ENCODE peak calls at places on chromosomes 13 and 19, in eight cellular contexts. One of them, this sample, is unnamed.
A peak's percentile ranks its signal among the peaks of the same experiment; 100 is the strongest.

GRCh38 chr13:75364131-75364713 is 117.7 kb downstream of the TBC1D4 start:
- DNase-seq in cardiac fibroblast: no peak
- DNase-seq in adrenal gland: no peak
- DNase-seq in tibial artery: no peak
- DNase-seq in endothelial cell of umbilical vein: peak; percentile 42
- DNase-seq in astrocyte of the spinal cord: no peak
- DNase-seq in mammary epithelial cell: peak; percentile 85
- DNase-seq in uterus: no peak
- DNase-seq in this sample: no peak

GRCh38 chr19:16496613-16496983 is 404 bp downstream of the C19orf44 start:
- DNase-seq in cardiac fibroblast: peak; percentile 55
- DNase-seq in adrenal gland: peak; percentile 56
- DNase-seq in tibial artery: peak; percentile 75
- DNase-seq in endothelial cell of umbilical vein: no peak
- DNase-seq in astrocyte of the spinal cord: peak; percentile 48
- DNase-seq in mammary epithelial cell: peak; percentile 50
- DNase-seq in uterus: peak; percentile 59
- DNase-seq in this sample: no peak

GRCh38 chr13:27211771-27212364 is 39.5 kb upstream of the RPL21 start:
- DNase-seq in cardiac fibroblast: peak; percentile 71
- DNase-seq in adrenal gland: peak; percentile 40
- DNase-seq in tibial artery: no peak
- DNase-seq in endothelial cell of umbilical vein: no peak
- DNase-seq in astrocyte of the spinal cord: peak; percentile 59
- DNase-seq in mammary epithelial cell: peak; percentile 58
- DNase-seq in uterus: no peak
- DNase-seq in this sample: no peak

GRCh38 chr13:95698047-95698749 is 21.3 kb downstream of the DNAJC3 start:
- DNase-seq in cardiac fibroblast: peak; percentile 25
- DNase-seq in adrenal gland: no peak
- DNase-seq in tibial artery: no peak
- DNase-seq in endothelial cell of umbilical vein: no peak
- DNase-seq in astrocyte of the spinal cord: no peak
- DNase-seq in mammary epithelial cell: peak; percentile 40
- DNase-seq in uterus: no peak
- DNase-seq in this sample: no peak

GRCh38 chr13:49097374-49097773 is 121.7 kb downstream of the FNDC3A start:
- DNase-seq in cardiac fibroblast: peak; percentile 93
- DNase-seq in adrenal gland: no peak
- DNase-seq in tibial artery: no peak
- DNase-seq in endothelial cell of umbilical vein: peak; percentile 42
- DNase-seq in astrocyte of the spinal cord: peak; percentile 69
- DNase-seq in mammary epithelial cell: peak; percentile 95
- DNase-seq in uterus: no peak
- DNase-seq in this sample: no peak

GRCh38 chr19:53131085-53131484 is 1.6 kb downstream of the ZNF415 start:
- DNase-seq in cardiac fibroblast: no peak
- DNase-seq in adrenal gland: peak; percentile 38
- DNase-seq in tibial artery: no peak
- DNase-seq in endothelial cell of umbilical vein: no peak
- DNase-seq in astrocyte of the spinal cord: no peak
- DNase-seq in mammary epithelial cell: no peak
- DNase-seq in uterus: no peak
- DNase-seq in this sample: no peak

GRCh38 chr13:26179344-26179743 is 42.8 kb downstream of the RNF6 start:
- DNase-seq in cardiac fibroblast: no peak
- DNase-seq in adrenal gland: no peak
- DNase-seq in tibial artery: no peak
- DNase-seq in endothelial cell of umbilical vein: no peak
- DNase-seq in astrocyte of the spinal cord: no peak
- DNase-seq in mammary epithelial cell: no peak
- DNase-seq in uterus: no peak
- DNase-seq in this sample: no peak

GRCh38 chr13:113836917-113837553 is 26.8 kb downstream of the GAS6 start:
- DNase-seq in cardiac fibroblast: peak; percentile 77
- DNase-seq in adrenal gland: peak; percentile 77
- DNase-seq in tibial artery: peak; percentile 84
- DNase-seq in endothelial cell of umbilical vein: peak; percentile 78
- DNase-seq in astrocyte of the spinal cord: peak; percentile 94
- DNase-seq in mammary epithelial cell: peak; percentile 95
- DNase-seq in uterus: peak; percentile 82
- DNase-seq in this sample: no peak

GRCh38 chr13:45224181-45224580 is 23.3 kb upstream of the KCTD4 start:
- DNase-seq in cardiac fibroblast: no peak
- DNase-seq in adrenal gland: no peak
- DNase-seq in tibial artery: no peak
- DNase-seq in endothelial cell of umbilical vein: no peak
- DNase-seq in astrocyte of the spinal cord: no peak
- DNase-seq in mammary epithelial cell: peak; percentile 47
- DNase-seq in uterus: no peak
- DNase-seq in this sample: no peak

GRCh38 chr19:46746281-46746965 is at the start of gene STRN4:
- DNase-seq in cardiac fibroblast: peak; percentile 59
- DNase-seq in adrenal gland: no peak
- DNase-seq in tibial artery: no peak
- DNase-seq in endothelial cell of umbilical vein: no peak
- DNase-seq in astrocyte of the spinal cord: no peak
- DNase-seq in mammary epithelial cell: peak; percentile 29
- DNase-seq in uterus: no peak
- DNase-seq in this sample: no peak

GRCh38 chr19:23762884-23763711 is 4.4 kb upstream of the ZNF681 start:
- DNase-seq in cardiac fibroblast: peak; percentile 31
- DNase-seq in adrenal gland: peak; percentile 89
- DNase-seq in tibial artery: peak; percentile 88
- DNase-seq in endothelial cell of umbilical vein: no peak
- DNase-seq in astrocyte of the spinal cord: peak; percentile 57
- DNase-seq in mammary epithelial cell: peak; percentile 67
- DNase-seq in uterus: peak; percentile 75
- DNase-seq in this sample: peak; percentile 81

GRCh38 chr13:113082198-113083021 is 23.2 kb upstream of the F7 start:
- DNase-seq in cardiac fibroblast: no peak
- DNase-seq in adrenal gland: no peak
- DNase-seq in tibial artery: no peak
- DNase-seq in endothelial cell of umbilical vein: no peak
- DNase-seq in astrocyte of the spinal cord: no peak
- DNase-seq in mammary epithelial cell: no peak
- DNase-seq in uterus: no peak
- DNase-seq in this sample: no peak

GRCh38 chr13:22980936-22981335 is 199.8 kb upstream of the SGCG start:
- DNase-seq in cardiac fibroblast: no peak
- DNase-seq in adrenal gland: no peak
- DNase-seq in tibial artery: no peak
- DNase-seq in endothelial cell of umbilical vein: no peak
- DNase-seq in astrocyte of the spinal cord: no peak
- DNase-seq in mammary epithelial cell: no peak
- DNase-seq in uterus: no peak
- DNase-seq in this sample: no peak

GRCh38 chr13:102333320-102334181 is 68.3 kb downstream of the FGF14 start:
- DNase-seq in cardiac fibroblast: no peak
- DNase-seq in adrenal gland: no peak
- DNase-seq in tibial artery: no peak
- DNase-seq in endothelial cell of umbilical vein: no peak
- DNase-seq in astrocyte of the spinal cord: no peak
- DNase-seq in mammary epithelial cell: no peak
- DNase-seq in uterus: no peak
- DNase-seq in this sample: no peak

GRCh38 chr13:44752184-44752583 is 176.1 kb upstream of the TSC22D1 start:
- DNase-seq in cardiac fibroblast: no peak
- DNase-seq in adrenal gland: peak; percentile 53
- DNase-seq in tibial artery: no peak
- DNase-seq in endothelial cell of umbilical vein: no peak
- DNase-seq in astrocyte of the spinal cord: peak; percentile 47
- DNase-seq in mammary epithelial cell: no peak
- DNase-seq in uterus: no peak
- DNase-seq in this sample: no peak

GRCh38 chr19:58277748-58278147 is 1.0 kb upstream of the ZNF8 start:
- DNase-seq in cardiac fibroblast: no peak
- DNase-seq in adrenal gland: no peak
- DNase-seq in tibial artery: no peak
- DNase-seq in endothelial cell of umbilical vein: no peak
- DNase-seq in astrocyte of the spinal cord: no peak
- DNase-seq in mammary epithelial cell: no peak
- DNase-seq in uterus: no peak
- DNase-seq in this sample: no peak

GRCh38 chr13:37747071-37747612 is 122.4 kb downstream of the TRPC4 start:
- DNase-seq in cardiac fibroblast: peak; percentile 71
- DNase-seq in adrenal gland: no peak
- DNase-seq in tibial artery: no peak
- DNase-seq in endothelial cell of umbilical vein: peak; percentile 84
- DNase-seq in astrocyte of the spinal cord: peak; percentile 73
- DNase-seq in mammary epithelial cell: peak; percentile 62
- DNase-seq in uterus: no peak
- DNase-seq in this sample: no peak

GRCh38 chr13:99812611-99813010 is 159.0 kb downstream of the ZIC5 start:
- DNase-seq in cardiac fibroblast: no peak
- DNase-seq in adrenal gland: no peak
- DNase-seq in tibial artery: no peak
- DNase-seq in endothelial cell of umbilical vein: no peak
- DNase-seq in astrocyte of the spinal cord: peak; percentile 26
- DNase-seq in mammary epithelial cell: no peak
- DNase-seq in uterus: no peak
- DNase-seq in this sample: no peak

GRCh38 chr19:57664269-57665127 is 4.2 kb upstream of the ZSCAN4 start:
- DNase-seq in cardiac fibroblast: peak; percentile 76
- DNase-seq in adrenal gland: peak; percentile 87
- DNase-seq in tibial artery: peak; percentile 67
- DNase-seq in endothelial cell of umbilical vein: peak; percentile 46
- DNase-seq in astrocyte of the spinal cord: peak; percentile 61
- DNase-seq in mammary epithelial cell: peak; percentile 39
- DNase-seq in uterus: peak; percentile 24
- DNase-seq in this sample: peak; percentile 45

GRCh38 chr13:67736646-67737420 is 506.7 kb upstream of the PCDH9 start:
- DNase-seq in cardiac fibroblast: peak; percentile 42
- DNase-seq in adrenal gland: no peak
- DNase-seq in tibial artery: no peak
- DNase-seq in endothelial cell of umbilical vein: no peak
- DNase-seq in astrocyte of the spinal cord: peak; percentile 95
- DNase-seq in mammary epithelial cell: no peak
- DNase-seq in uterus: no peak
- DNase-seq in this sample: no peak

DNA sequence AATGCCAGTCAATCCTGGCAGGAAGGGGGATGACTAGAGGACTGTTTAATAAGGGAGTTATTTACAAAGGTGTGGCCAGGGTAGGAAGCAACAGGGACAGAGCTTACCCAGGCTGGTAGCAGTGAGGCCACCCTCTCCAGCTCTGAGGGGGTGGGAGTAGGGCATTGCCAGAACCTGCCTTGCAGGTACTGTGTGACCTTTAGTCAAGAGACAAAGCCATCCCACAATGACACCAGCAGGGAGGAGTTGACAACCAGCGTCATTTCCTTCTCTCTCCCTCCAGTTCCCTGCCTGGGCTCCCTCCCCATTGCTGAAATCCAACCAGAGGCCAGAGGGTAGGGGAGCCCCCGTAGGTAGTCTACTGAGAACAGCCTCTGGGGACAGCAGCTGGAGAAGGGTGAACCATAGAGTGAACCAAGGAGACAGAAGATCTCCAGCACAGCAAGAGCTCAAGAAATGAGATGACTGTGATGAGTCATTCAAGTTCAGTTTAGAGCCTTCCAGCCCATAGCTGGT is 33.3 kb upstream of the SPATA13 start:
- DNase-seq in cardiac fibroblast: no peak
- DNase-seq in adrenal gland: no peak
- DNase-seq in tibial artery: no peak
- DNase-seq in endothelial cell of umbilical vein: no peak
- DNase-seq in astrocyte of the spinal cord: peak; percentile 49
- DNase-seq in mammary epithelial cell: no peak
- DNase-seq in uterus: no peak
- DNase-seq in this sample: no peak
- TF ChIP-seq CTCF in cardiac fibroblast: no peak
- TF ChIP-seq CTCF in adrenal gland: no peak
- TF ChIP-seq CTCF in tibial artery: no peak
- TF ChIP-seq CTCF in endothelial cell of umbilical vein: no peak
- TF ChIP-seq CTCF in astrocyte of the spinal cord: no peak
- TF ChIP-seq CTCF in mammary epithelial cell: no peak
- TF ChIP-seq CTCF in uterus: no peak
- TF ChIP-seq CTCF in this sample: no peak

GRCh38 chr19:13017306-13018036 is 22.2 kb downstream of the NFIX start:
- DNase-seq in cardiac fibroblast: no peak
- DNase-seq in adrenal gland: no peak
- DNase-seq in tibial artery: no peak
- DNase-seq in endothelial cell of umbilical vein: no peak
- DNase-seq in astrocyte of the spinal cord: no peak
- DNase-seq in mammary epithelial cell: peak; percentile 43
- DNase-seq in uterus: no peak
- DNase-seq in this sample: no peak
- H3K4me3 ChIP-seq in cardiac fibroblast: no peak overlapping the region
- H3K4me3 ChIP-seq in adrenal gland: no peak overlapping the region
- H3K4me3 ChIP-seq in tibial artery: peak overlapping the region; percentile 36
- H3K4me3 ChIP-seq in endothelial cell of umbilical vein: no peak overlapping the region
- H3K4me3 ChIP-seq in astrocyte of the spinal cord: no peak overlapping the region
- H3K4me3 ChIP-seq in mammary epithelial cell: peak overlapping the region; percentile 54
- H3K4me3 ChIP-seq in uterus: peak overlapping the region; percentile 29
- H3K4me3 ChIP-seq in this sample: peak overlapping the region; percentile 37

DNA sequence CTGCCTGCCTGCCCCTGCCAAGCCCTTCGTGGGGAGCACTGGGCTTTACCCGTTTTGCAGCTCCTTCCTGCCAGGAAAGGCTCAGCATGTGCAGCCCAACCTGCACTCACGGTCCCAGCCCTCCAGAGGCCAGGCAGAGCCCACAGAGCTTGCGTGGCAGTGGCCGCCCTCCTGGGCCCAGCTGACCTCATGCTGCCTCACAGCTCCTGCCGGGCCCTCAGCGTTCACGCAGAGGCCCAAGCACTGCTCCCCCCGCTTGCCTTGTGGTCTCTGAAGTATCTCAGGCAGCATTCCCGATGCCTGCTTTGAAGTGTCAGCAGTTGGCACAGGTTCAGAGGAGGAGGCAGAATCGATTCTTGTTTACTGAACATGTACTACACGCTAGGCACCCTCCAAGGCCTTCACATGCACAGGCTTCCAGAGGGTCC is 32.5 kb downstream of the CAPN12 start:
- DNase-seq in cardiac fibroblast: peak; percentile 78
- DNase-seq in adrenal gland: peak; percentile 95
- DNase-seq in tibial artery: peak; percentile 93
- DNase-seq in endothelial cell of umbilical vein: no peak
- DNase-seq in astrocyte of the spinal cord: peak; percentile 98
- DNase-seq in mammary epithelial cell: peak; percentile 83
- DNase-seq in uterus: no peak
- DNase-seq in this sample: no peak
- TF ChIP-seq CTCF in cardiac fibroblast: peak; percentile 22
- TF ChIP-seq CTCF in adrenal gland: peak; percentile 26
- TF ChIP-seq CTCF in tibial artery: peak; percentile 14
- TF ChIP-seq CTCF in endothelial cell of umbilical vein: no peak
- TF ChIP-seq CTCF in astrocyte of the spinal cord: peak; percentile 25
- TF ChIP-seq CTCF in mammary epithelial cell: peak; percentile 9
- TF ChIP-seq CTCF in uterus: no peak
- TF ChIP-seq CTCF in this sample: no peak

DNA sequence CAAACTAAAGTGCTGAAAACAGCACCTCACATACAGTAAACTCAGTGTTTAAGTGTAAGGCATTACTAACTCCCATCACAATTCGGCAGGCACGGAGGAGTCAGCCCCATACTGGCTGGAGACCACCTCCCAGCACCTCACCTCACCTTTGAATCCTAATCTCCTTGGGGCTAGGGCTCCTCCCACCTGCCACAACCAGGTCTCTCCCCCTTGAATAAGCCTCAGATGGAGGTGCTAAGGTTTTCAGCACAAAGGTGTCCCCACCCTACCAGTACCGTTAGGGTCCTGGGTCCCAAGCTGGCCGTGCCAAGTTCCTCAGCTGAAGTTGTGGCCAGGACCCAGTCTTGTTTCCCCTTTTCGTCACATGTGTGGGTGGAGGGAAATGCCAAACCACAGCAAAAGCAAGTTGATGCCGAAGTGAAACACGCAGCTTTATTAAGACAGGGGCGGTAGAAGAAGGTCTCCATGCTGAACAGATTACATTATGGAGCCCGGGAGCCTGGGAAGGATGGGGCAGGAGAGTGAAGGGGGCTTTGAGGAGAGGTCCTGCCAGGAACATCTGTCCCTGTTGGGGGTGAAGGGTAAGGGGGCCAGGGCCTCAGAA is at the start of gene IGFLR1:
- DNase-seq in cardiac fibroblast: no peak
- DNase-seq in adrenal gland: no peak
- DNase-seq in tibial artery: no peak
- DNase-seq in endothelial cell of umbilical vein: no peak
- DNase-seq in astrocyte of the spinal cord: no peak
- DNase-seq in mammary epithelial cell: no peak
- DNase-seq in uterus: no peak
- DNase-seq in this sample: no peak
- H3K4me3 ChIP-seq in cardiac fibroblast: no peak within 1 kb of the TSS
- H3K4me3 ChIP-seq in adrenal gland: no peak within 1 kb of the TSS
- H3K4me3 ChIP-seq in tibial artery: peak within 1 kb of the TSS; percentile 58
- H3K4me3 ChIP-seq in endothelial cell of umbilical vein: no peak within 1 kb of the TSS
- H3K4me3 ChIP-seq in astrocyte of the spinal cord: no peak within 1 kb of the TSS
- H3K4me3 ChIP-seq in mammary epithelial cell: no peak within 1 kb of the TSS
- H3K4me3 ChIP-seq in uterus: peak within 1 kb of the TSS; percentile 62
- H3K4me3 ChIP-seq in this sample: peak within 1 kb of the TSS; percentile 80

This sample was measured in dorsolateral prefrontal cortex.